ENCODE peak calls at places on chromosomes 4 and X, in five cellular contexts. One of them, this sample, is unnamed.
A peak's percentile ranks its signal among the peaks of the same experiment; 100 is the strongest.

GRCh38 chrX:34884693-34885277 is 57.8 kb upstream of the FAM47B start:
- DNase-seq in mesendoderm: no peak
- DNase-seq in neuronal stem cell: no peak
- DNase-seq in trophoblast cell: peak; percentile 27
- DNase-seq in mesenchymal stem cell: peak; percentile 87
- DNase-seq in this sample: peak; percentile 88

GRCh38 chr4:40586034-40586433 is 43.6 kb downstream of the RBM47 start:
- DNase-seq in mesendoderm: no peak
- DNase-seq in neuronal stem cell: no peak
- DNase-seq in trophoblast cell: peak; percentile 60
- DNase-seq in mesenchymal stem cell: peak; percentile 26
- DNase-seq in this sample: peak; percentile 47

GRCh38 chrX:24306430-24306829 is 7.4 kb downstream of the SUPT20HL2 start:
- DNase-seq in mesendoderm: peak; percentile 10
- DNase-seq in neuronal stem cell: no peak
- DNase-seq in trophoblast cell: no peak
- DNase-seq in mesenchymal stem cell: no peak
- DNase-seq in this sample: no peak

GRCh38 chrX:48498374-48498809 is 10.4 kb upstream of the PORCN start:
- DNase-seq in mesendoderm: no peak
- DNase-seq in neuronal stem cell: no peak
- DNase-seq in trophoblast cell: no peak
- DNase-seq in mesenchymal stem cell: peak; percentile 78
- DNase-seq in this sample: peak; percentile 74

GRCh38 chr4:71206763-71207162 is 132.1 kb upstream of the SLC4A4 start:
- DNase-seq in mesendoderm: no peak
- DNase-seq in neuronal stem cell: no peak
- DNase-seq in trophoblast cell: no peak
- DNase-seq in mesenchymal stem cell: no peak
- DNase-seq in this sample: peak; percentile 93

GRCh38 chr4:109067509-109068205 is 234.8 kb downstream of the COL25A1 start:
- DNase-seq in mesendoderm: no peak
- DNase-seq in neuronal stem cell: no peak
- DNase-seq in trophoblast cell: peak; percentile 24
- DNase-seq in mesenchymal stem cell: peak; percentile 33
- DNase-seq in this sample: peak; percentile 68

GRCh38 chr4:180571516-180571915 is 1671.7 kb upstream of the TENM3 start:
- DNase-seq in mesendoderm: no peak
- DNase-seq in neuronal stem cell: no peak
- DNase-seq in trophoblast cell: no peak
- DNase-seq in mesenchymal stem cell: no peak
- DNase-seq in this sample: no peak

GRCh38 chr4:20403846-20404245 is 152.1 kb downstream of the SLIT2 start:
- DNase-seq in mesendoderm: no peak
- DNase-seq in neuronal stem cell: no peak
- DNase-seq in trophoblast cell: no peak
- DNase-seq in mesenchymal stem cell: no peak
- DNase-seq in this sample: no peak

GRCh38 chrX:39972340-39972739 is 125.4 kb downstream of the BCOR start:
- DNase-seq in mesendoderm: no peak
- DNase-seq in neuronal stem cell: no peak
- DNase-seq in trophoblast cell: peak; percentile 24
- DNase-seq in mesenchymal stem cell: peak; percentile 37
- DNase-seq in this sample: peak; percentile 53

GRCh38 chrX:21721175-21721574 is 36.7 kb downstream of the SMPX start:
- DNase-seq in mesendoderm: no peak
- DNase-seq in neuronal stem cell: no peak
- DNase-seq in trophoblast cell: no peak
- DNase-seq in mesenchymal stem cell: no peak
- DNase-seq in this sample: peak; percentile 38

GRCh38 chr4:170047774-170048354 is 21.7 kb upstream of the MFAP3L start:
- DNase-seq in mesendoderm: peak; percentile 68
- DNase-seq in neuronal stem cell: peak; percentile 59
- DNase-seq in trophoblast cell: peak; percentile 87
- DNase-seq in mesenchymal stem cell: peak; percentile 69
- DNase-seq in this sample: peak; percentile 71

GRCh38 chrX:8987672-8988250 is 46.2 kb downstream of the FAM9B start:
- DNase-seq in mesendoderm: no peak
- DNase-seq in neuronal stem cell: no peak
- DNase-seq in trophoblast cell: peak; percentile 2
- DNase-seq in mesenchymal stem cell: no peak
- DNase-seq in this sample: no peak

GRCh38 chr4:111281219-111281618 is 658.3 kb upstream of the PITX2 start:
- DNase-seq in mesendoderm: no peak
- DNase-seq in neuronal stem cell: no peak
- DNase-seq in trophoblast cell: no peak
- DNase-seq in mesenchymal stem cell: no peak
- DNase-seq in this sample: no peak

GRCh38 chrX:8848921-8849320 is 47.7 kb upstream of the FAM9A start:
- DNase-seq in mesendoderm: no peak
- DNase-seq in neuronal stem cell: no peak
- DNase-seq in trophoblast cell: no peak
- DNase-seq in mesenchymal stem cell: no peak
- DNase-seq in this sample: peak; percentile 19

GRCh38 chr4:38664704-38665401 is 854 bp downstream of the KLF3 start:
- DNase-seq in mesendoderm: peak; percentile 87
- DNase-seq in neuronal stem cell: peak; percentile 70
- DNase-seq in trophoblast cell: peak; percentile 91
- DNase-seq in mesenchymal stem cell: peak; percentile 73
- DNase-seq in this sample: peak; percentile 56

GRCh38 chrX:7145454-7145853 is 2.1 kb upstream of the STS start:
- DNase-seq in mesendoderm: no peak
- DNase-seq in neuronal stem cell: no peak
- DNase-seq in trophoblast cell: peak; percentile 6
- DNase-seq in mesenchymal stem cell: peak; percentile 18
- DNase-seq in this sample: peak; percentile 34

GRCh38 chr4:145098675-145099037 is 545 bp downstream of the ABCE1 start:
- DNase-seq in mesendoderm: no peak
- DNase-seq in neuronal stem cell: no peak
- DNase-seq in trophoblast cell: peak; percentile 70
- DNase-seq in mesenchymal stem cell: peak; percentile 79
- DNase-seq in this sample: peak; percentile 66

GRCh38 chr4:145090370-145090769 is 7.6 kb downstream of the ANAPC10 start:
- DNase-seq in mesendoderm: no peak
- DNase-seq in neuronal stem cell: no peak
- DNase-seq in trophoblast cell: peak; percentile 56
- DNase-seq in mesenchymal stem cell: peak; percentile 12
- DNase-seq in this sample: no peak

GRCh38 chr4:145097331-145097820 is 620 bp downstream of the ANAPC10 start:
- DNase-seq in mesendoderm: no peak
- DNase-seq in neuronal stem cell: no peak
- DNase-seq in trophoblast cell: no peak
- DNase-seq in mesenchymal stem cell: no peak
- DNase-seq in this sample: no peak

GRCh38 chr4:145097821-145098674 is at the start of the genes ABCE1 and ANAPC10:
- DNase-seq in mesendoderm: peak; percentile 99
- DNase-seq in neuronal stem cell: peak; percentile 95
- DNase-seq in trophoblast cell: peak; percentile 100
- DNase-seq in mesenchymal stem cell: peak; percentile 99
- DNase-seq in this sample: peak; percentile 99

GRCh38 chr4:145093638-145094037 is 4.4 kb downstream of the ANAPC10 start:
- DNase-seq in mesendoderm: no peak
- DNase-seq in neuronal stem cell: no peak
- DNase-seq in trophoblast cell: no peak
- DNase-seq in mesenchymal stem cell: no peak
- DNase-seq in this sample: no peak
- H2AK5ac ChIP-seq in mesendoderm: no peak overlapping the region
- H2AK5ac ChIP-seq in neuronal stem cell: no peak overlapping the region
- H2AK5ac ChIP-seq in trophoblast cell: no peak overlapping the region
- H2AK5ac ChIP-seq in mesenchymal stem cell: no peak overlapping the region
- H2AK5ac ChIP-seq in this sample: no peak overlapping the region

DNA sequence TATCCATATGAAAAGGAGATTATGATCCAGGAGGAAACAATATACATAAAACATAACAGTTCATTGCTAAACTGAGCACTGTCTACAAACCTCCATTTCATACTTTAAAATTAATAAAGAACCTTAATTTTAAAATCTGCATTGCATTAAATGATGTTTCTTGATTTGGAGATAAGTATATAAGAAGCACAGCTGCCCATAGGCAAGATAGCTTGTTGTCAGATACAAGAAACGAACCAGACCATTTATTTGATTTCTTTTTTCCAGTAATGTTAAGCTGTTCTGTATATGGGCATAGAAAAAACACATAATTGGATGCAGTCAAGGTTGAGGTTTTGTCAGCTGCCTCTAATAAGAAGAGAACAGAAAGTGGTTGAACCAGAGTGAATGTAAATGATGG is 6.4 kb downstream of the GUF1 start:
- DNase-seq in mesendoderm: no peak
- DNase-seq in neuronal stem cell: no peak
- DNase-seq in trophoblast cell: no peak
- DNase-seq in mesenchymal stem cell: no peak
- DNase-seq in this sample: no peak
- H3K36me3 ChIP-seq in mesendoderm: no peaks in the 10 kb centered on the region
- H3K36me3 ChIP-seq in neuronal stem cell: peaks cover 92% of the 10 kb centered on the region
- H3K36me3 ChIP-seq in trophoblast cell: no peaks in the 10 kb centered on the region
- H3K36me3 ChIP-seq in mesenchymal stem cell: peaks cover 87% of the 10 kb centered on the region
- H3K36me3 ChIP-seq in this sample: peaks cover 9% of the 10 kb centered on the region

DNA sequence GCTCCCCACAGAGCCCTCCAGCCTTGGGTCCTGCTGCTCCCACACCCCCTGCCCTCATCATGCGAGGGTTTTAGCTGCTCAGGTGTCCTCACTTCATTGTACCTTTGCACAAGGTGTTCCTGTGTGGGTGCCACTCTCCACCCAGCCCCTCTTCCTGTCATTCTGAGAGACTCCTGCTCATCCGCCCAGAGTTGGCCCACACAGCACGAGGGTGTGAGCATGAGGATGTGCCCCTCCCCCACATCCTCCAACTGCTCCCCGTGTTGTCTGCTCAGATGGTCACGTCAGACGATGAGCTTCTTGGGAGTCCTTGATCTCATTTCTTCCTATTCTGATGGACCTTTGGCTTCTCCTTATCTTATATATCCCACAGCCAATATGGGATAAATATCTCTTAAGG is 53.2 kb downstream of the HTT-AS start:
- DNase-seq in mesendoderm: no peak
- DNase-seq in neuronal stem cell: no peak
- DNase-seq in trophoblast cell: no peak
- DNase-seq in mesenchymal stem cell: no peak
- DNase-seq in this sample: no peak
- H2AK5ac ChIP-seq in mesendoderm: no peak overlapping the region
- H2AK5ac ChIP-seq in neuronal stem cell: no peak overlapping the region
- H2AK5ac ChIP-seq in trophoblast cell: no peak overlapping the region
- H2AK5ac ChIP-seq in mesenchymal stem cell: no peak overlapping the region
- H2AK5ac ChIP-seq in this sample: no peak overlapping the region

GRCh38 chr4:87128006-87128705 is 92.3 kb downstream of the KLHL8 start:
- DNase-seq in mesendoderm: no peak
- DNase-seq in neuronal stem cell: no peak
- DNase-seq in trophoblast cell: peak; percentile 55
- DNase-seq in mesenchymal stem cell: no peak
- DNase-seq in this sample: peak; percentile 26
- H3K36me3 ChIP-seq in mesendoderm: peaks cover 4% of the 10 kb centered on the region
- H3K36me3 ChIP-seq in neuronal stem cell: peaks cover 84% of the 10 kb centered on the region
- H3K36me3 ChIP-seq in trophoblast cell: peaks cover 7% of the 10 kb centered on the region
- H3K36me3 ChIP-seq in mesenchymal stem cell: peaks cover 84% of the 10 kb centered on the region
- H3K36me3 ChIP-seq in this sample: peaks cover 27% of the 10 kb centered on the region

GRCh38 chrX:150968862-150969720 is 14.0 kb upstream of the HMGB3 start:
- DNase-seq in mesendoderm: no peak
- DNase-seq in neuronal stem cell: no peak
- DNase-seq in trophoblast cell: no peak
- DNase-seq in mesenchymal stem cell: no peak
- DNase-seq in this sample: no peak
- H2AK5ac ChIP-seq in mesendoderm: no peak overlapping the region
- H2AK5ac ChIP-seq in neuronal stem cell: no peak overlapping the region
- H2AK5ac ChIP-seq in trophoblast cell: no peak overlapping the region
- H2AK5ac ChIP-seq in mesenchymal stem cell: no peak overlapping the region
- H2AK5ac ChIP-seq in this sample: no peak overlapping the region

GRCh38 chr4:16075061-16075460 is 8.8 kb downstream of the PROM1 start:
- DNase-seq in mesendoderm: peak; percentile 63
- DNase-seq in neuronal stem cell: no peak
- DNase-seq in trophoblast cell: no peak
- DNase-seq in mesenchymal stem cell: no peak
- DNase-seq in this sample: no peak

GRCh38 chr4:16079046-16079445 is 4.8 kb downstream of the PROM1 start:
- DNase-seq in mesendoderm: no peak
- DNase-seq in neuronal stem cell: no peak
- DNase-seq in trophoblast cell: peak; percentile 15
- DNase-seq in mesenchymal stem cell: peak; percentile 56
- DNase-seq in this sample: peak; percentile 7

GRCh38 chr4:16078195-16078756 is 5.5 kb downstream of the PROM1 start:
- DNase-seq in mesendoderm: no peak
- DNase-seq in neuronal stem cell: no peak
- DNase-seq in trophoblast cell: no peak
- DNase-seq in mesenchymal stem cell: no peak
- DNase-seq in this sample: no peak

GRCh38 chr4:16075975-16076757 is 7.7 kb downstream of the PROM1 start:
- DNase-seq in mesendoderm: peak; percentile 41
- DNase-seq in neuronal stem cell: no peak
- DNase-seq in trophoblast cell: no peak
- DNase-seq in mesenchymal stem cell: no peak
- DNase-seq in this sample: no peak

DNA sequence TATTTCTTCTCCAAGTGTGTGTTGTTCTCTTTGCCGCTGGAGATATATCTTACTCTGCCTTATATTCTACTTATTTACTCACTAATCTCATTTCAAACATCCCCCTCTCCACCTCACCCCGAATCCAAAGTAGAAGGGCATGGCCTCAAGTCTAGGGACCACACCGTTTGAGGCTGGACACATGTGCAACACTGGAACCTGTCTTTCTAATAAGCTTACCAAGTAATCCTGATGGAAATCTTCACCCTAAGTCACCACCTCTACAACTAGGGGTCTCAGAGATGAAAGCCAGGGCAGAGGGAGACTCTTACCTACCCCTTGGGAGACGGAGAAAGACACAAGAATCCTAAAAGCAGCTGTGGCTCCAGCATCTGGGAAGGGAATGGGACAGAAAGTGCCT is 6.0 kb downstream of the PROM1 start:
- DNase-seq in mesendoderm: no peak
- DNase-seq in neuronal stem cell: no peak
- DNase-seq in trophoblast cell: no peak
- DNase-seq in mesenchymal stem cell: no peak
- DNase-seq in this sample: no peak
- H3K36me3 ChIP-seq in mesendoderm: no peaks in the 10 kb centered on the region
- H3K36me3 ChIP-seq in neuronal stem cell: peaks cover 58% of the 10 kb centered on the region
- H3K36me3 ChIP-seq in trophoblast cell: peaks cover 4% of the 10 kb centered on the region
- H3K36me3 ChIP-seq in mesenchymal stem cell: no peaks in the 10 kb centered on the region
- H3K36me3 ChIP-seq in this sample: no peaks in the 10 kb centered on the region